ENCODE peak calls at places on chromosomes 2 and 18, in ten cellular contexts. H is NCI-H1436, S is NCI-H1092 treated with DMSO at 0.1 percent for 48 hours, B is pancreas, C is iPS DF 19.7, U is T-helper 2 cell, Q is IMR-90, P is A549, Y is iris pigment epithelial cell, V is right cardiac atrium. Z is an unnamed sample.

GRCh38 chr2:164917296-164917903 is 37.9 kb downstream of the SLC38A11 start:
- DNase-seq in H (peak), S (peak), B (no peak), C (no peak), U (no peak), Q (peak), P (peak), Y (peak), V (peak), Z (peak)

GRCh38 chr2:17162721-17163120 is 355.5 kb downstream of the RAD51AP2 start:
- DNase-seq in H (no peak), S (peak), B (no peak), C (no peak), U (no peak), Q (no peak), P (no peak), Y (no peak), V (no peak), Z (no peak)

GRCh38 chr2:205405194-205405593 is 277.1 kb upstream of the NRP2 start:
- DNase-seq in H (no peak), S (no peak), B (no peak), C (no peak), U (no peak), Q (peak), P (no peak), Y (peak), V (no peak), Z (no peak)

GRCh38 chr2:239368906-239369584 is 31.8 kb downstream of the HDAC4 start:
- DNase-seq in H (no peak), S (peak), B (peak), C (no peak), U (no peak), Q (no peak), P (no peak), Y (no peak), V (no peak), Z (no peak)

GRCh38 chr2:166632616-166633015 is 138.6 kb upstream of the SCN7A start:
- DNase-seq in H (no peak), S (peak), B (no peak), C (no peak), U (no peak), Q (peak), P (no peak), Y (peak), V (no peak), Z (no peak)

GRCh38 chr2:113980946-113981345 is 91.1 kb downstream of the ACTR3 start:
- DNase-seq in H (no peak), S (no peak), B (no peak), C (no peak), U (no peak), Q (peak), P (no peak), Y (peak), V (peak), Z (no peak)

GRCh38 chr2:127953128-127953718 is 67.5 kb upstream of the AMMECR1L start:
- DNase-seq in H (no peak), S (no peak), B (no peak), C (no peak), U (no peak), Q (peak), P (no peak), Y (peak), V (peak), Z (peak)

GRCh38 chr2:18309627-18310026 is 250.8 kb downstream of the RDH14 start:
- DNase-seq in H (no peak), S (no peak), B (no peak), C (no peak), U (no peak), Q (peak), P (no peak), Y (peak), V (no peak), Z (no peak)

GRCh38 chr2:230849633-230850357 is 14.9 kb upstream of the ITM2C start:
- DNase-seq in H (no peak), S (no peak), B (peak), C (no peak), U (peak), Q (no peak), P (peak), Y (no peak), V (peak), Z (peak)

GRCh38 chr2:42547014-42547413 is 21.4 kb upstream of the MTA3 start:
- DNase-seq in H (no peak), S (no peak), B (no peak), C (no peak), U (no peak), Q (no peak), P (no peak), Y (no peak), V (no peak), Z (no peak)

GRCh38 chr2:34105015-34105767 is 506.1 kb upstream of the FAM98A start:
- DNase-seq in H (no peak), S (no peak), B (no peak), C (no peak), U (no peak), Q (peak), P (no peak), Y (peak), V (no peak), Z (no peak)

GRCh38 chr2:54597153-54597827 is 126.2 kb upstream of the EML6 start:
- DNase-seq in H (no peak), S (peak), B (peak), C (no peak), U (no peak), Q (peak), P (no peak), Y (no peak), V (peak), Z (no peak)

GRCh38 chr2:219104107-219105050 is 43.7 kb upstream of the IHH start:
- DNase-seq in H (peak), S (peak), B (no peak), C (peak), U (no peak), Q (peak), P (peak), Y (peak), V (no peak), Z (no peak)

GRCh38 chr2:60353863-60354262 is 199.6 kb downstream of the BCL11A start:
- DNase-seq in H (no peak), S (no peak), B (no peak), C (no peak), U (no peak), Q (no peak), P (no peak), Y (no peak), V (no peak), Z (peak)

GRCh38 chr18:32420084-32420483 is 50.6 kb downstream of the GAREM1 start:
- DNase-seq in H (no peak), S (no peak), B (no peak), C (no peak), U (no peak), Q (no peak), P (no peak), Y (no peak), V (no peak), Z (no peak)